ENCODE peak calls at places on chromosomes 11 and 22, in four cellular contexts. T is IMR-90, E is A549, K is GM12878. I is an unnamed sample.

GRCh38 chr11:92941676-92942571 is 27.5 kb upstream of the MTNR1B start:
- DNase-seq in T (peak; percentile 50), E (peak; percentile 33), K (no peak), I (peak; percentile 45)

GRCh38 chr11:73320786-73321325 is 12.8 kb downstream of the ARHGEF17 start:
- DNase-seq in T (peak; percentile 40), E (no peak), K (no peak), I (no peak)

GRCh38 chr11:64498151-64498550 is 92.9 kb upstream of the SLC22A12 start:
- DNase-seq in T (no peak), E (no peak), K (no peak), I (no peak)

GRCh38 chr11:13594045-13594444 is 74.4 kb upstream of the FAR1 start:
- DNase-seq in T (no peak), E (no peak), K (no peak), I (no peak)

GRCh38 chr22:49856766-49857618 is 3.3 kb downstream of the ZBED4 start:
- DNase-seq in T (no peak), E (no peak), K (no peak), I (no peak)

GRCh38 chr22:37303821-37304274 is 21.5 kb downstream of the CYTH4 start:
- DNase-seq in T (peak; percentile 95), E (peak; percentile 67), K (no peak), I (peak; percentile 27)

GRCh38 chr11:69137148-69137844 is 18.4 kb upstream of the SMIM38 start:
- DNase-seq in T (no peak), E (no peak), K (no peak), I (no peak)

GRCh38 chr11:33329705-33330329 is 72.6 kb downstream of the HIPK3 start:
- DNase-seq in T (peak; percentile 72), E (peak; percentile 76), K (no peak), I (peak; percentile 26)

GRCh38 chr11:69396948-69397307 is 84.5 kb upstream of the LINC01488 start:
- DNase-seq in T (no peak), E (no peak), K (no peak), I (no peak)

GRCh38 chr11:79396674-79397073 is 44.2 kb downstream of the TENM4 start:
- DNase-seq in T (peak; percentile 23), E (no peak), K (no peak), I (no peak)

GRCh38 chr11:70603756-70604211 is 205.5 kb downstream of the CTTN start:
- DNase-seq in T (no peak), E (no peak), K (no peak), I (no peak)

GRCh38 chr22:31290494-31291402 is 1.5 kb downstream of the PIK3IP1 start:
- DNase-seq in T (peak; percentile 90), E (peak; percentile 89), K (peak; percentile 48), I (peak; percentile 92)

GRCh38 chr22:47177334-47177815 is 414.9 kb downstream of the TBC1D22A start:
- DNase-seq in T (no peak), E (no peak), K (no peak), I (no peak)

GRCh38 chr22:34045311-34045710 is 125.0 kb upstream of the LARGE1 start:
- DNase-seq in T (no peak), E (no peak), K (no peak), I (no peak)

GRCh38 chr11:61587541-61587941 is 6.7 kb upstream of the SYT7 start:
- DNase-seq in T (no peak), E (no peak), K (no peak), I (peak; percentile 44)

GRCh38 chr22:17952273-17952801 is 72.0 kb downstream of the MICAL3 start:
- DNase-seq in T (no peak), E (peak; percentile 46), K (no peak), I (no peak)

GRCh38 chr11:12827929-12828812 is 153.9 kb downstream of the TEAD1 start:
- DNase-seq in T (peak; percentile 79), E (peak; percentile 59), K (no peak), I (no peak)

DNA sequence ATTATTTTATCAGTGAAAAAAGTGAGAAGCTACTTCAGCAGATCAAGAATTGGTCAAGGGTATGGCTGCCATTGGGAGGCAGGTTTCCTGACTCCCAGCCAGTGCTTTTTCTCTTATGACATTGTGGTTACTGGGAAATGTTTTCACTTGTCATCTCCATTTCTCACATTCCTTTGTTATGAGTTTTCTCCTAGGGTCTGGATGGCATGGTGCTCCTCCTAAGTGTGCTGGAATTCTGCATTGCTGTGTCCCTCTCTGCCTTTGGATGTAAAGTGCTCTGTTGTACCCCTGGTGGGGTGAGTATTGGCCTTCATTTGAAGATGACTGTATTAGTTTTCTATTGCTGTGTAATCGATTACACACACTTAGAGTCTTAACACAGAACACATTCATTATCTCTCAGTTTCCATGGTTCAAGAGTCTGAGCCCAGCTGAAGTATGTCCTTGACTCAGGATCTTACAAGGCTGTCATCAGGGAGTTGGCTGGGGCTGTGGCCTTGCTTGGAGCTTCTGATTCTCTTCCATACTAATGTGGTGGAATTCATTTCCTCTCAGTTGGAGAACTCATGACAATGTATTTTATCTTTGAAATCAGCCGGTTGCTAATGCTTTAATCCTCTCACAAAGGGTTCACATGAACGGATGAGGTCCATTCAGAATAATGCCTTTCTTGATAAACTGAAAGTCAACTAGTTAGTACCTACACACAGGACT is 21.0 kb upstream of the MS4A6E start:
- DNase-seq in T (no peak), E (no peak), K (no peak), I (no peak)
- TF ChIP-seq ELK1 in T (no peak), E (no peak), K (no peak), I (no peak)

GRCh38 chr22:20583471-20583922 is 76.1 kb downstream of the MED15 start:
- DNase-seq in T (no peak), E (peak; percentile 20), K (no peak), I (no peak)
- TF ChIP-seq ELK1 in T (no peak), E (no peak), K (no peak), I (no peak)

DNA sequence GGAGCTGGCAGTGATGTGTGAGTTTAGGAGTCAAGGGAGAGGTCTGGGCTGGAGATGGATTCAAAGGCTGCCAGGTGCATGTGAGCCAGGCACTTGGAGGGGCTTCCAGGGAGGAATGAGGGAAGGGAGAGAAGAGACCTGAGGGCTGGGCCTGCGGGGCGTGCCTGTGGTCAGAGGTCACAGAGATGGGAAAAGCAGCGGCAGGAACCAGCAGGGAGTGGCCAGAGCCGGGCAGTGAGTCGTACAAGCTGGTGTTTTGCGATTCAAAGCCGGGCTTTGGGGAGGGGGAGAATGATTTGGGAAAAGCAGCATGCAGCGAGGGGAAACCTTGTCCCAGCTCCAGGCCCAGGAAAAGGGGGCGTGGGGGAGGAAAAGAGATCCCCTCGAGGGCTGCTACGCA is 96.9 kb upstream of the RTL6 start:
- DNase-seq in T (peak; percentile 8), E (no peak), K (no peak), I (no peak)
- TF ChIP-seq ELK1 in T (no peak), E (no peak), K (no peak), I (no peak)

DNA sequence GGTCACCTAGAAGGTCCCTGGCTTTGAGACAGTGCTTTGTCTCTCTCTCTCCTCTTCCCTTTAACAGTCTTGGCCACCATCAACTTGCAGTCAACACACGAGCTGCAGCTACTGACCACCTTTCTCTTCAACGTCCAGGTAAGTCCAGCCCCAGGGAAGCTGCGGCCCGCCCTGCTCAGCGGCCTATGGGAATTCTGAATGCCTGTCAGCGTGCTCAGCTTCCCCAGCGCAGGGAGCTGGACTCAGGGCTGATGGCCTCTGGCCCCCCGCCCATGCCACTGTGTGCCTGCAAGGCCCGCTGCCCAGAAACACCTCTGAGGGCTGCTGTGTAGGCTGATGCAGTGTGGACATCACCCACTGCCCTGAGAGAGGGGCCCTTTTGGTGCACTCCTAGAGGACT is 32.5 kb downstream of the GLB1L2 start:
- DNase-seq in T (no peak), E (no peak), K (no peak), I (no peak)
- TF ChIP-seq ELK1 in T (no peak), E (no peak), K (no peak), I (no peak)

DNA sequence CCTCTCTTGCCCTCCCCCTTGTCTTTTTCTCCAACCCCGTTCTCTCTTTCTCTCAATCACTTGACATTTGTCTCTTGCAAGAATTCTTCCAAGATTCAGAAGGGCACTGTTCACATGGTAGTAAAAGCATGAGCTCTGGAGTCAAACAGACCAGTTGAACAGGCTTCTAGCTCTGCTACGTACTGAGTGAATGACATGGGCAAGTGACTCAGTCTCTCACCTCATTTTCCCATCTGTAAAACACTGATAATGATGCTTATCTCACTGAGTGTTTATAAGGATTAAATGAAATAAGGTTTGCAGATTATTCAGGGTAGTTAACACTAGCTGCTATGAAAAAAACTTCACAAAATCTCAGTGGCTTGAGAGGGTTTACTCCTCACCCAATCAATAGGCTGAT is 5.9 kb upstream of the IL10RA start:
- DNase-seq in T (no peak), E (no peak), K (no peak), I (no peak)
- TF ChIP-seq ELK1 in T (no peak), E (no peak), K (no peak), I (no peak)

GRCh38 chr11:2586091-2586792 is 113.6 kb downstream of the KCNQ1OT1 start:
- DNase-seq in T (no peak), E (no peak), K (no peak), I (no peak)

GRCh38 chr11:2585566-2586090 is 114.2 kb downstream of the KCNQ1OT1 start:
- DNase-seq in T (no peak), E (no peak), K (no peak), I (no peak)

GRCh38 chr11:2584434-2584811 is 115.4 kb downstream of the KCNQ1OT1 start:
- DNase-seq in T (no peak), E (no peak), K (no peak), I (no peak)

GRCh38 chr11:2583605-2583958 is 116.2 kb downstream of the KCNQ1OT1 start:
- DNase-seq in T (no peak), E (no peak), K (no peak), I (no peak)

GRCh38 chr11:2584812-2585565 is 114.8 kb downstream of the KCNQ1OT1 start:
- DNase-seq in T (no peak), E (no peak), K (no peak), I (no peak)
- TF ChIP-seq ELK1 in T (no peak), E (no peak), K (no peak), I (no peak)

I was measured in K562.